ENCODE peak calls at places on chromosome 7, in six cellular contexts. C, P, X, H, I and R are unnamed samples.

GRCh38 chr7:25289522-25289921 is 61.2 kb upstream of the NPVF start:
- DNase-seq in C (no peak), P (no peak), X (no peak), H (no peak), I (no peak), R (no peak)

GRCh38 chr7:129781128-129781855 is 169.8 kb downstream of the NRF1 start:
- DNase-seq in X (no peak), C (peak), H (no peak), P (no peak), I (no peak), R (peak)

GRCh38 chr7:106086062-106086461 is 26.1 kb downstream of the SYPL1 start:
- DNase-seq in I (no peak), P (no peak), H (no peak), C (no peak), X (no peak), R (no peak)

GRCh38 chr7:20141666-20142065 is 75.5 kb downstream of the MACC1 start:
- DNase-seq in H (no peak), C (no peak), X (peak), P (no peak), I (no peak), R (no peak)

GRCh38 chr7:127514499-127514898 is 70.9 kb downstream of the GCC1 start:
- DNase-seq in C (peak), P (no peak), X (peak), I (no peak), H (peak), R (peak)

GRCh38 chr7:131197920-131198610 is 129.6 kb upstream of the MKLN1 start:
- DNase-seq in I (no peak), P (no peak), X (peak), C (peak), H (no peak), R (no peak)

GRCh38 chr7:128881458-128882125 is 18.9 kb downstream of the ATP6V1F start:
- DNase-seq in C (no peak), X (no peak), P (no peak), H (no peak), I (no peak), R (no peak)

GRCh38 chr7:128947854-128948253 is 10.1 kb downstream of the IRF5 start:
- DNase-seq in I (no peak), C (peak), H (no peak), X (no peak), P (no peak), R (no peak)

GRCh38 chr7:77202544-77202976 is 2.9 kb upstream of the FGL2 start:
- DNase-seq in H (no peak), X (no peak), P (no peak), C (no peak), I (no peak), R (peak)

GRCh38 chr7:155882596-155882995 is 70.3 kb upstream of the SHH start:
- DNase-seq in C (no peak), P (no peak), I (no peak), X (no peak), H (no peak), R (no peak)

GRCh38 chr7:30934225-30934624 is 22.6 kb downstream of the AQP1 start:
- DNase-seq in I (no peak), P (no peak), X (no peak), C (no peak), H (no peak), R (no peak)

GRCh38 chr7:130345106-130345505 is 490 bp downstream of the CPA5 start:
- DNase-seq in C (no peak), H (no peak), P (no peak), I (no peak), X (no peak), R (no peak)

GRCh38 chr7:42351313-42351935 is 114.4 kb upstream of the GLI3 start:
- DNase-seq in P (no peak), I (no peak), X (no peak), C (no peak), H (no peak), R (no peak)

GRCh38 chr7:79176859-79177477 is 276.5 kb downstream of the MAGI2 start:
- DNase-seq in C (no peak), I (no peak), X (peak), H (peak), P (no peak), R (peak)